ENCODE peak calls at places on chromosome 1, in eight cellular contexts. One of them, this sample, is unnamed.

GRCh38 chr1:91604632-91605031 is 104.0 kb downstream of the CDC7 start:
- DNase-seq in mucosa of descending colon: no peak
- DNase-seq in heart right ventricle: peak
- DNase-seq in HT1080: no peak
- DNase-seq in smooth muscle cell of the brain vasculature: no peak
- DNase-seq in GM12865: no peak
- DNase-seq in GF-D8: no peak
- DNase-seq in astrocyte of the spinal cord: peak
- DNase-seq in this sample: peak

GRCh38 chr1:244599937-244600350 is 53.0 kb upstream of the DESI2 start:
- DNase-seq in mucosa of descending colon: no peak
- DNase-seq in heart right ventricle: no peak
- DNase-seq in HT1080: peak
- DNase-seq in smooth muscle cell of the brain vasculature: peak
- DNase-seq in GM12865: peak
- DNase-seq in GF-D8: no peak
- DNase-seq in astrocyte of the spinal cord: peak
- DNase-seq in this sample: peak

GRCh38 chr1:22044690-22045420 is 7.7 kb upstream of the CDC42 start:
- DNase-seq in mucosa of descending colon: peak
- DNase-seq in heart right ventricle: no peak
- DNase-seq in HT1080: peak
- DNase-seq in smooth muscle cell of the brain vasculature: no peak
- DNase-seq in GM12865: peak
- DNase-seq in GF-D8: no peak
- DNase-seq in astrocyte of the spinal cord: peak
- DNase-seq in this sample: peak

GRCh38 chr1:106615473-106615872 is 441.0 kb upstream of the PRMT6 start:
- DNase-seq in mucosa of descending colon: no peak
- DNase-seq in heart right ventricle: no peak
- DNase-seq in HT1080: no peak
- DNase-seq in smooth muscle cell of the brain vasculature: no peak
- DNase-seq in GM12865: no peak
- DNase-seq in GF-D8: no peak
- DNase-seq in astrocyte of the spinal cord: no peak
- DNase-seq in this sample: no peak

GRCh38 chr1:241918879-241919278 is 38.7 kb upstream of the BECN2 start:
- DNase-seq in mucosa of descending colon: no peak
- DNase-seq in heart right ventricle: peak
- DNase-seq in HT1080: peak
- DNase-seq in smooth muscle cell of the brain vasculature: peak
- DNase-seq in GM12865: no peak
- DNase-seq in GF-D8: no peak
- DNase-seq in astrocyte of the spinal cord: peak
- DNase-seq in this sample: peak

GRCh38 chr1:246004281-246004680 is 502.8 kb downstream of the SMYD3 start:
- DNase-seq in mucosa of descending colon: no peak
- DNase-seq in heart right ventricle: no peak
- DNase-seq in HT1080: no peak
- DNase-seq in smooth muscle cell of the brain vasculature: no peak
- DNase-seq in GM12865: no peak
- DNase-seq in GF-D8: no peak
- DNase-seq in astrocyte of the spinal cord: peak
- DNase-seq in this sample: no peak

GRCh38 chr1:234230414-234230862 is 142.8 kb upstream of the COA6 start:
- DNase-seq in mucosa of descending colon: no peak
- DNase-seq in heart right ventricle: no peak
- DNase-seq in HT1080: no peak
- DNase-seq in smooth muscle cell of the brain vasculature: no peak
- DNase-seq in GM12865: peak
- DNase-seq in GF-D8: no peak
- DNase-seq in astrocyte of the spinal cord: peak
- DNase-seq in this sample: no peak

GRCh38 chr1:97759078-97759477 is 161.8 kb downstream of the DPYD start:
- DNase-seq in mucosa of descending colon: no peak
- DNase-seq in heart right ventricle: no peak
- DNase-seq in HT1080: no peak
- DNase-seq in smooth muscle cell of the brain vasculature: no peak
- DNase-seq in GM12865: no peak
- DNase-seq in GF-D8: no peak
- DNase-seq in astrocyte of the spinal cord: no peak
- DNase-seq in this sample: no peak

GRCh38 chr1:207988326-207989005 is 77.5 kb upstream of the CD34 start:
- DNase-seq in mucosa of descending colon: no peak
- DNase-seq in heart right ventricle: no peak
- DNase-seq in HT1080: no peak
- DNase-seq in smooth muscle cell of the brain vasculature: no peak
- DNase-seq in GM12865: no peak
- DNase-seq in GF-D8: no peak
- DNase-seq in astrocyte of the spinal cord: no peak
- DNase-seq in this sample: no peak

GRCh38 chr1:219659005-219659632 is 46.2 kb upstream of the ZC3H11B start:
- DNase-seq in mucosa of descending colon: no peak
- DNase-seq in heart right ventricle: peak
- DNase-seq in HT1080: no peak
- DNase-seq in smooth muscle cell of the brain vasculature: no peak
- DNase-seq in GM12865: peak
- DNase-seq in GF-D8: no peak
- DNase-seq in astrocyte of the spinal cord: no peak
- DNase-seq in this sample: no peak

GRCh38 chr1:206556748-206557635 is 49.7 kb downstream of the RASSF5 start:
- DNase-seq in mucosa of descending colon: peak
- DNase-seq in heart right ventricle: peak
- DNase-seq in HT1080: peak
- DNase-seq in smooth muscle cell of the brain vasculature: no peak
- DNase-seq in GM12865: peak
- DNase-seq in GF-D8: peak
- DNase-seq in astrocyte of the spinal cord: peak
- DNase-seq in this sample: no peak

GRCh38 chr1:10644307-10645128 is 151.9 kb downstream of the CASZ1 start:
- DNase-seq in mucosa of descending colon: no peak
- DNase-seq in heart right ventricle: no peak
- DNase-seq in HT1080: peak
- DNase-seq in smooth muscle cell of the brain vasculature: no peak
- DNase-seq in GM12865: no peak
- DNase-seq in GF-D8: no peak
- DNase-seq in astrocyte of the spinal cord: no peak
- DNase-seq in this sample: no peak

GRCh38 chr1:100794719-100795645 is 75.4 kb downstream of the VCAM1 start:
- DNase-seq in mucosa of descending colon: no peak
- DNase-seq in heart right ventricle: no peak
- DNase-seq in HT1080: no peak
- DNase-seq in smooth muscle cell of the brain vasculature: peak
- DNase-seq in GM12865: no peak
- DNase-seq in GF-D8: no peak
- DNase-seq in astrocyte of the spinal cord: peak
- DNase-seq in this sample: peak

GRCh38 chr1:166133276-166133841 is 33.4 kb downstream of the FAM78B start:
- DNase-seq in mucosa of descending colon: no peak
- DNase-seq in heart right ventricle: no peak
- DNase-seq in HT1080: peak
- DNase-seq in smooth muscle cell of the brain vasculature: no peak
- DNase-seq in GM12865: peak
- DNase-seq in GF-D8: no peak
- DNase-seq in astrocyte of the spinal cord: peak
- DNase-seq in this sample: no peak

GRCh38 chr1:150408800-150409199 is 44.9 kb downstream of the RPRD2 start:
- DNase-seq in mucosa of descending colon: no peak
- DNase-seq in heart right ventricle: no peak
- DNase-seq in HT1080: no peak
- DNase-seq in smooth muscle cell of the brain vasculature: no peak
- DNase-seq in GM12865: no peak
- DNase-seq in GF-D8: no peak
- DNase-seq in astrocyte of the spinal cord: no peak
- DNase-seq in this sample: no peak

GRCh38 chr1:200473698-200474371 is 64.0 kb upstream of the ZNF281 start:
- DNase-seq in mucosa of descending colon: no peak
- DNase-seq in heart right ventricle: no peak
- DNase-seq in HT1080: no peak
- DNase-seq in smooth muscle cell of the brain vasculature: no peak
- DNase-seq in GM12865: peak
- DNase-seq in GF-D8: no peak
- DNase-seq in astrocyte of the spinal cord: no peak
- DNase-seq in this sample: no peak

GRCh38 chr1:17909634-17910033 is 154.5 kb downstream of the ACTL8 start:
- DNase-seq in mucosa of descending colon: no peak
- DNase-seq in heart right ventricle: no peak
- DNase-seq in HT1080: peak
- DNase-seq in smooth muscle cell of the brain vasculature: no peak
- DNase-seq in GM12865: no peak
- DNase-seq in GF-D8: no peak
- DNase-seq in astrocyte of the spinal cord: peak
- DNase-seq in this sample: no peak

GRCh38 chr1:197284972-197285371 is 16.9 kb downstream of the CRB1 start:
- DNase-seq in mucosa of descending colon: no peak
- DNase-seq in heart right ventricle: no peak
- DNase-seq in HT1080: no peak
- DNase-seq in smooth muscle cell of the brain vasculature: no peak
- DNase-seq in GM12865: no peak
- DNase-seq in GF-D8: no peak
- DNase-seq in astrocyte of the spinal cord: no peak
- DNase-seq in this sample: no peak

GRCh38 chr1:53582211-53583020 is 123.2 kb downstream of the DMRTB1 start:
- DNase-seq in mucosa of descending colon: no peak
- DNase-seq in heart right ventricle: no peak
- DNase-seq in HT1080: no peak
- DNase-seq in smooth muscle cell of the brain vasculature: no peak
- DNase-seq in GM12865: no peak
- DNase-seq in GF-D8: no peak
- DNase-seq in astrocyte of the spinal cord: no peak
- DNase-seq in this sample: no peak

GRCh38 chr1:211377539-211378461 is 51.2 kb downstream of the TRAF5 start:
- DNase-seq in mucosa of descending colon: no peak
- DNase-seq in heart right ventricle: no peak
- DNase-seq in HT1080: no peak
- DNase-seq in smooth muscle cell of the brain vasculature: no peak
- DNase-seq in GM12865: no peak
- DNase-seq in GF-D8: no peak
- DNase-seq in astrocyte of the spinal cord: no peak
- DNase-seq in this sample: no peak

GRCh38 chr1:206447792-206448191 is 22.5 kb upstream of the IKBKE start:
- DNase-seq in mucosa of descending colon: no peak
- DNase-seq in heart right ventricle: no peak
- DNase-seq in HT1080: peak
- DNase-seq in smooth muscle cell of the brain vasculature: no peak
- DNase-seq in GM12865: no peak
- DNase-seq in GF-D8: no peak
- DNase-seq in astrocyte of the spinal cord: no peak
- DNase-seq in this sample: no peak

GRCh38 chr1:26472330-26472900 is at the start of gene HMGN2:
- DNase-seq in mucosa of descending colon: peak
- DNase-seq in heart right ventricle: peak
- DNase-seq in HT1080: peak
- DNase-seq in smooth muscle cell of the brain vasculature: peak
- DNase-seq in GM12865: peak
- DNase-seq in GF-D8: no peak
- DNase-seq in astrocyte of the spinal cord: peak
- DNase-seq in this sample: peak